ENCODE peak calls at places on chromosomes 4 and X, in eight cellular contexts. C, Y, U, W, H, J, I and F are unnamed samples.
A peak's percentile ranks its signal among the peaks of the same experiment; 100 is the strongest.

GRCh38 chr4:145938618-145939177 is at the start of gene ZNF827:
- DNase-seq in J (peak; percentile 68), W (peak; percentile 77), Y (peak; percentile 74), U (peak; percentile 43), H (peak; percentile 58), I (peak; percentile 83), C (peak; percentile 47), F (peak; percentile 73)

GRCh38 chr4:40908702-40909362 is 159.1 kb downstream of the NSUN7 start:
- DNase-seq in U (peak; percentile 45), W (peak; percentile 55), Y (peak; percentile 76), H (peak; percentile 85), C (peak; percentile 46), J (peak; percentile 85), I (peak; percentile 85), F (peak; percentile 84)

GRCh38 chr4:650951-651883 is 22.9 kb downstream of the ATP5ME start:
- DNase-seq in H (peak; percentile 12), Y (no peak), C (no peak), U (no peak), I (no peak), J (no peak), W (no peak), F (no peak)

GRCh38 chrX:40099046-40099968 is 1.5 kb upstream of the BCOR start:
- DNase-seq in W (peak; percentile 73), J (peak; percentile 87), H (peak; percentile 56), I (no peak), Y (no peak), C (peak; percentile 82), U (no peak), F (no peak)

GRCh38 chrX:155028749-155029360 is 2.2 kb downstream of the FUNDC2 start:
- DNase-seq in C (no peak), H (no peak), I (peak; percentile 72), U (no peak), W (no peak), J (no peak), Y (peak; percentile 39), F (peak; percentile 53)

GRCh38 chrX:74931214-74931613 is 6.0 kb upstream of the NEXMIF start:
- DNase-seq in J (no peak), W (no peak), C (no peak), Y (no peak), I (no peak), H (no peak), U (no peak), F (no peak)

GRCh38 chr4:172758586-172759340 is 409.8 kb upstream of the GALNT7 start:
- DNase-seq in I (peak; percentile 71), U (no peak), H (no peak), C (no peak), W (no peak), Y (peak; percentile 89), J (no peak), F (peak; percentile 66)

GRCh38 chrX:63930140-63930539 is 145.1 kb upstream of the ARHGEF9 start:
- DNase-seq in J (peak; percentile 27), U (no peak), I (no peak), H (no peak), C (no peak), Y (no peak), W (no peak), F (peak; percentile 3)

GRCh38 chr4:166121897-166122296 is 248.9 kb downstream of the TLL1 start:
- DNase-seq in W (no peak), C (no peak), I (no peak), Y (no peak), J (no peak), H (no peak), U (no peak), F (no peak)

GRCh38 chr4:80101086-80101767 is 28.2 kb upstream of the ANTXR2 start:
- DNase-seq in I (no peak), Y (no peak), C (no peak), U (no peak), H (no peak), W (no peak), J (no peak), F (no peak)

GRCh38 chrX:136896121-136896914 is 15.8 kb upstream of the RBMX start:
- DNase-seq in H (no peak), W (no peak), J (no peak), C (no peak), U (no peak), Y (peak; percentile 53), I (peak; percentile 71), F (no peak)

GRCh38 chrX:123743312-123743711 is 10.5 kb upstream of the THOC2 start:
- DNase-seq in W (no peak), H (no peak), I (no peak), Y (no peak), U (no peak), C (no peak), J (no peak), F (no peak)

GRCh38 chr4:52957791-52958190 is 95.7 kb downstream of the RASL11B start:
- DNase-seq in Y (peak; percentile 24), U (no peak), I (no peak), J (no peak), W (no peak), C (no peak), H (no peak), F (no peak)

GRCh38 chrX:132612990-132613564 is 124.2 kb upstream of the MBNL3 start:
- DNase-seq in J (peak; percentile 67), I (peak; percentile 47), W (peak; percentile 53), H (peak; percentile 51), Y (peak; percentile 4), U (peak; percentile 47), C (no peak), F (peak; percentile 28)

GRCh38 chr4:106522839-106523238 is 154.3 kb upstream of the GIMD1 start:
- DNase-seq in W (no peak), U (no peak), C (no peak), H (no peak), J (peak; percentile 35), Y (peak; percentile 1), I (no peak), F (peak; percentile 14)
- TF ChIP-seq CTCF in W (no peak), U (no peak), C (no peak), H (no peak), J (peak; percentile 20), Y (no peak), I (peak; percentile 13), F (peak; percentile 18)

DNA sequence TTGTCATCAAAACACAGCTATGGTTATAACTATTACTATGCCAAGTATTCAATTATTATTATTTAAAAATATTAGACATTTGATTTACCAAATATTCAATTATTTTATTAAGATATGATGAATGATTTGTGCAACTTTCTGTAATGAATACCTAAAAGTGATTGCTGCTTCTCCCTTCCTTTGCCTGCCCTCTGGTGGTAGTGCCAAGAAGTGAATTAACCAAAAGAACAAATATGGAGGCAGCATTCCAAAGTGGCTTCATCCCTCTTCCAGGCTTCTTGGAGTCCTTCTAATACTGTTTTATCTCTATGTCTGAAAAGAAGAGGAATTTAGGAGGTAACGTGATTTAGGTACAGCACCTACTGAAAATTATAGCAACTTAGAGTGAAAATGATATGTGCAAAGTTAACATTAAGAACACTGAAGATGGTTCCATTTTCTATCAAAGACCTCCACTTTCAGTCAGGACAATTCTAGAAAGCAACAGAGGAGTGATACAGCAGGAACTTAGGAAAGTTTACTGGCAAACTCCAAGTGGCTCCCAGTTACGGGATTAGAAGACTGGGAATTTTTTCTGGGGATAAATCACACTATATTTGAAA is 43.0 kb downstream of the ENPEP start:
- DNase-seq in W (no peak), C (no peak), H (peak; percentile 42), J (peak; percentile 49), U (peak; percentile 49), Y (peak; percentile 22), I (peak; percentile 42), F (peak; percentile 38)
- TF ChIP-seq CTCF in W (peak; percentile 94), C (peak; percentile 94), H (peak; percentile 89), J (peak; percentile 58), U (peak; percentile 52), Y (peak; percentile 75), I (peak; percentile 85), F (peak; percentile 80)

DNA sequence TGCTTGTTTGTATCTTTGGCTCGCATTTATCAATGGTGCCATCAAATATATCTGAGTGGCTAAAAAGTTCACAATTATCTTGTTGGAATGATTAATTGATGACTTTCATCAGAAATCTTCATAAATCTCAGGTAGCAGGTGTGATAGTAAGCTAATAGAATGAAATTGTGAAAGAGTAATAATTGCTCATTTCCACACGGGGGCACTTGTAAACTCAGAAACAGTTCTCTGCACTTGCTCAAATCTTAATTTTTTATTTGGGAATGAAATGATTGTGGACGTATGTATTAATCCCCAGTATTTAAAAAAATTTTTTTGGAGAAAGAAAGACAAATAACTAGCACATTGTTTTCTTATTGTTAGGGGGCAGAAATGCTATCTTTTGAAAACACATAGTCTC is 132.8 kb downstream of the DTHD1 start:
- DNase-seq in W (no peak), I (peak; percentile 0), J (no peak), C (no peak), Y (no peak), H (no peak), U (no peak), F (no peak)
- TF ChIP-seq CTCF in W (no peak), I (peak; percentile 14), J (no peak), C (no peak), Y (no peak), H (no peak), U (no peak), F (no peak)

DNA sequence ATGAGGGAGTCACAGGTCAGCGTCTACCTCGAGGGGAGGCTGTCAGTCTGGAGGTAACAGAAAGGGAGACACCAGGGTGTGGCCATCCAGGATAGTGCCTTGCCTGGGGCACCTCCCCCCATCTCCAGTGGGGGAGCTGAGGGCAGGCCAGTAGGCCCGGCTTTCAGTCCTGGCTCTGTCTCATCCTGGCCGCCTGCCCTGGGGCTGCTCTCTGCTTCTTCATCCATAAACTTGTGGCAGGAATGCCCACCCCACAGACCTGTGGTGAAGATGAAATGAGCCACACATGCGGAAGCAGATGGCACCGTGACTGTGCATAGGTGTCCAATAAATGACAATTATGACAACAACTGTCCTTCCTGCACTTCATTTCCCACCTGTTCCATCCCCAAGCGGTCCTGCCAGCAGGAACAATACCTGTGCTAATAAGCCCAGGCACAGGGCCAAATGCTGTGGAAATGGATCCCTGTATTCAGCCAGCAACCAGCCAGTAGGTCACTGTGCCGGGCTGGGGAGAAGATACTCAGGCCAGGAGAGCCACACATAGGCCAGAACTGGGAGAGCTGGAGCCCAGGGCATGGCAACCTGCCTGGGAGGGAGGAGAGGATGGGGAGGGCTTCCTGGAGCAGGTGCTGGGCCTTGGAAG is 30.2 kb downstream of the TRO start:
- DNase-seq in J (no peak), I (no peak), H (peak; percentile 47), C (no peak), W (no peak), Y (no peak), U (no peak), F (no peak)
- TF ChIP-seq CTCF in J (no peak), I (no peak), H (no peak), C (no peak), W (no peak), Y (no peak), U (no peak), F (no peak)

GRCh38 chr4:124044330-124044729 is 647.7 kb downstream of the SPRY1 start:
- DNase-seq in W (no peak), C (no peak), U (no peak), I (no peak), J (no peak), H (no peak), Y (no peak), F (no peak)

DNA sequence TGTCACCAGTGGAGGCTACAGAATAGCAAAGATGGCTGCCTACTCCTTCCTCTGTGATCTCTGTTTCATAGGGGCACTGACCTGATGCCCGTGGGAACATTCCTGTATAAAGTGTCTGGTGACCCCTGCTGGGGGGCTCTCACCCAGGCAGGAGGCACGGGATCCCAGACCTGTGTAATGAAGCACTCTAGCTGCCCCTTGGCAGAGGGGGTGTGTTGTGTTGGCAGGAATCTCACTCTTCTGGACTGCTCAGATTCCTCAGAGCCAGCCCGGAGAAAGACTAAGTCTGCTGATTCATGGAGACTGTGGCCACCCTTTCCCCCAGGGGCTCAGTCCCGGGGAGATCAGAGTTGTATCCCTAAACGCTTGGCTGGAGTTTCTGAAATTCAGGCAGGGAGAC is 648.3 kb downstream of the SPRY1 start:
- DNase-seq in U (no peak), C (no peak), J (peak; percentile 30), H (no peak), W (no peak), I (no peak), Y (no peak), F (no peak)
- TF ChIP-seq CTCF in U (no peak), C (no peak), J (peak; percentile 27), H (no peak), W (no peak), I (no peak), Y (no peak), F (no peak)